ENCODE peak calls at places on chromosomes 2 and 18, in six cellular contexts. D is K562, Q is HepG2, U is mesendoderm, S is IMR-90, R is fibroblast of lung. Y is an unnamed sample.

GRCh38 chr2:108396845-108397244 is 19.1 kb downstream of the SULT1C4 start:
- DNase-seq in R (peak; percentile 54), S (peak; percentile 47), D (peak; percentile 58), Q (peak; percentile 57), U (peak; percentile 72), Y (peak; percentile 39)

GRCh38 chr18:9025104-9025838 is 77.2 kb upstream of the NDUFV2 start:
- DNase-seq in Q (peak; percentile 28), D (no peak), U (no peak), R (peak; percentile 16), S (peak; percentile 81), Y (peak; percentile 42)

GRCh38 chr2:191618789-191619185 is 59.1 kb upstream of the NABP1 start:
- DNase-seq in D (no peak), S (no peak), U (no peak), Q (no peak), R (no peak), Y (no peak)

GRCh38 chr2:21453728-21454127 is 330.0 kb downstream of the TDRD15 start:
- DNase-seq in Q (no peak), R (peak; percentile 62), D (no peak), U (no peak), S (peak; percentile 61), Y (no peak)

GRCh38 chr18:8116346-8117007 is 492.8 kb upstream of the RAB12 start:
- DNase-seq in Q (peak; percentile 25), R (peak; percentile 59), D (peak; percentile 6), S (peak; percentile 83), U (peak; percentile 47), Y (peak; percentile 89)

GRCh38 chr18:63897072-63897471 is 9.6 kb downstream of the SERPINB2 start:
- DNase-seq in Q (no peak), D (no peak), U (peak; percentile 20), S (no peak), R (no peak), Y (no peak)

GRCh38 chr18:37019157-37019571 is 190.2 kb downstream of the KIAA1328 start:
- DNase-seq in D (no peak), R (peak; percentile 15), Q (peak; percentile 27), S (peak; percentile 11), U (peak; percentile 84), Y (peak; percentile 62)

GRCh38 chr2:175450029-175450428 is 268.5 kb upstream of the ATP5MC3 start:
- DNase-seq in S (no peak), R (no peak), U (no peak), Q (no peak), D (no peak), Y (no peak)

GRCh38 chr2:191463790-191464189 is 214.1 kb upstream of the NABP1 start:
- DNase-seq in R (no peak), D (no peak), Q (no peak), U (no peak), S (no peak), Y (no peak)

GRCh38 chr2:176139170-176139611 is 9.7 kb downstream of the HOXD8 start:
- DNase-seq in D (no peak), S (no peak), Q (no peak), R (no peak), U (no peak), Y (no peak)

GRCh38 chr2:175366814-175367213 is 185.3 kb upstream of the ATP5MC3 start:
- DNase-seq in S (peak; percentile 43), D (peak; percentile 66), Q (peak; percentile 53), R (peak; percentile 54), U (peak; percentile 53), Y (peak; percentile 24)

GRCh38 chr2:233462202-233462785 is 104.3 kb downstream of the USP40 start:
- DNase-seq in D (no peak), R (no peak), S (no peak), Q (no peak), U (no peak), Y (no peak)

GRCh38 chr18:48841381-48842258 is 109.1 kb downstream of the SMAD7 start:
- DNase-seq in S (peak; percentile 57), R (peak; percentile 74), Q (peak; percentile 27), D (peak; percentile 46), U (peak; percentile 67), Y (no peak)

GRCh38 chr18:13622751-13623150 is 103.6 kb downstream of the FAM210A start:
- DNase-seq in R (no peak), S (no peak), U (no peak), D (no peak), Q (no peak), Y (no peak)
- H3K9ac ChIP-seq in R (no peak overlapping the region), S (no peak overlapping the region), U (no peak overlapping the region), D (no peak overlapping the region), Q (no peak overlapping the region), Y (no peak overlapping the region)

DNA sequence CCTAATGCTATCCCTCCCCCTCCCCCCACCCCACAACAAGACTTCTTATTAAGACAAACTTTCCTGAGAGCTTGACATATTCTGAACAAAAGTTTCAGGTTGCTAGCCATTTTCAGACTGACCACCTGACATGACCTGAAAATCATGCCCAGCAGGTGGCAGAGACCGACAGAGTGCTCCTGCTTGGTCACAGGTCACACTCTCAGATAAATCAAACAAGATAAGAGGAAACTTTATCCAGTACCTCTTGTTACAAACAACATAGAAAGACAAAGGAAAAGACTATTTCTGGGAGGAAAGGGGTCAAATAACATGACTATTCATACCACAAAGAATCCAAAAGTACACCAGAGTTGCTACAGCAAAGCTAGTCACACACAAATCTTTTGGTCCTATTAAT is 107.4 kb downstream of the TMEM200C start:
- DNase-seq in Q (peak; percentile 39), D (no peak), R (no peak), S (no peak), U (peak; percentile 48), Y (no peak)
- H3K4me2 ChIP-seq in Q (peak overlapping the region; percentile 29), D (no peak overlapping the region), R (no peak overlapping the region), S (no peak overlapping the region), U (no peak overlapping the region), Y (no peak overlapping the region)

GRCh38 chr2:239487272-239487671 is 86.5 kb upstream of the HDAC4 start:
- DNase-seq in D (no peak), U (no peak), Q (no peak), S (no peak), R (no peak), Y (no peak)

GRCh38 chr2:239485622-239486021 is 84.8 kb upstream of the HDAC4 start:
- DNase-seq in D (no peak), U (no peak), Q (no peak), S (no peak), R (no peak), Y (no peak)

GRCh38 chr2:239489481-239489880 is 88.7 kb upstream of the HDAC4 start:
- DNase-seq in S (no peak), R (no peak), U (no peak), Q (no peak), D (no peak), Y (no peak)

GRCh38 chr2:239484571-239485355 is 83.9 kb upstream of the HDAC4 start:
- DNase-seq in S (no peak), Q (no peak), U (no peak), D (no peak), R (no peak), Y (no peak)

GRCh38 chr2:239488078-239488590 is 87.3 kb upstream of the HDAC4 start:
- DNase-seq in Q (no peak), U (no peak), R (no peak), S (no peak), D (no peak), Y (no peak)
- H3K27me3 ChIP-seq in Q (peaks cover 78% of the 10 kb centered on the region), U (no peaks in the 10 kb centered on the region), R (no peaks in the 10 kb centered on the region), S (peaks cover 2% of the 10 kb centered on the region), D (peaks cover 7% of the 10 kb centered on the region), Y (no peaks in the 10 kb centered on the region)

DNA sequence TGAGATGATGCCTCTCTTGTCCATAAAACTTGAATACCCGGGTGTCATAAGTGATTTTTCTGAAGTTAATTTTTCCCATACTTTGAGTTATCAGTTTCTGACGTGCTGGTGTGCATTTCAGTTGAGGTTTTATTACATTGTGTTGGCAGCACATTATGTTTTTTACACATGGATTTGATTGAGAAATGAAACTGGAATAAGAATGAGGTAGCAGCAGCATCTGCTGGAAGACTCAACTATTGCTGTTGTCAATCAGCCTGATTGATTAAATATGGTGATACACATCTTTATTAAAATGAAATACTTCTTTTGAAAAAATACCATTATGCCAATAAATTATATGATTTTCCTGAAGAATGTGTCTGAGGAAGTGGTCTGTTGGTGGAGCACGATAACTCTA is 60.5 kb downstream of the INSIG2 start:
- DNase-seq in Q (no peak), R (no peak), D (no peak), U (no peak), S (no peak), Y (no peak)
- H3K9ac ChIP-seq in Q (no peak overlapping the region), R (no peak overlapping the region), D (no peak overlapping the region), U (no peak overlapping the region), S (no peak overlapping the region), Y (no peak overlapping the region)

GRCh38 chr2:38074775-38075435 is 1.0 kb downstream of the CYP1B1 start:
- DNase-seq in Q (no peak), S (no peak), R (peak; percentile 47), U (peak; percentile 75), D (no peak), Y (no peak)
- H3K4me2 ChIP-seq in Q (no peak overlapping the region), S (no peak overlapping the region), R (peak overlapping the region; percentile 62), U (peak overlapping the region; percentile 87), D (no peak overlapping the region), Y (peak overlapping the region; percentile 94)